ENCODE peak calls at places on chromosomes 13 and 19, in four cellular contexts. V is left ventricle myocardium inferior, Q is HL-60, F is uterus. P is an unnamed sample.
A peak's percentile ranks its signal among the peaks of the same experiment; 100 is the strongest.

GRCh38 chr19:40697007-40697406 is 6.6 kb upstream of the NUMBL start:
- DNase-seq in Q (no peak), F (no peak), V (no peak), P (no peak)

GRCh38 chr13:79451500-79451962 is 29.4 kb upstream of the NDFIP2 start:
- DNase-seq in F (no peak), V (no peak), Q (peak; percentile 91), P (peak; percentile 76)

GRCh38 chr13:31773538-31773937 is 34.2 kb downstream of the RXFP2 start:
- DNase-seq in Q (no peak), F (no peak), V (no peak), P (no peak)

GRCh38 chr13:113902956-113903355 is 39.1 kb upstream of the GAS6 start:
- DNase-seq in Q (no peak), F (peak; percentile 18), V (no peak), P (no peak)

GRCh38 chr13:67230774-67231480 is 791 bp upstream of the PCDH9 start:
- DNase-seq in V (peak; percentile 51), F (peak; percentile 60), Q (peak; percentile 20), P (no peak)

GRCh38 chr13:83378901-83379300 is 503.4 kb downstream of the SLITRK1 start:
- DNase-seq in V (no peak), Q (no peak), F (no peak), P (no peak)

GRCh38 chr13:51017516-51017915 is 93.6 kb downstream of the C13orf42 start:
- DNase-seq in V (no peak), Q (no peak), F (no peak), P (no peak)

GRCh38 chr19:49128545-49129237 is 9.3 kb downstream of the PPFIA3 start:
- DNase-seq in V (no peak), Q (no peak), F (no peak), P (no peak)

GRCh38 chr19:35404879-35405622 is 34.2 kb downstream of the GPR42 start:
- DNase-seq in Q (no peak), V (no peak), F (no peak), P (no peak)

GRCh38 chr13:40445557-40445990 is 220.9 kb downstream of the FOXO1 start:
- DNase-seq in Q (no peak), V (peak; percentile 42), F (no peak), P (no peak)

GRCh38 chr13:38386421-38386820 is 36.8 kb downstream of the UFM1 start:
- DNase-seq in F (no peak), V (no peak), Q (no peak), P (no peak)

GRCh38 chr19:41997121-41997850 is 3.3 kb upstream of the ATP1A3 start:
- DNase-seq in Q (peak; percentile 21), V (peak; percentile 47), F (no peak), P (no peak)

GRCh38 chr13:46580362-46580839 is 27.4 kb downstream of the LRCH1 start:
- DNase-seq in F (no peak), V (no peak), Q (no peak), P (no peak)

GRCh38 chr13:110560606-110561334 is 752 bp downstream of the RAB20 start:
- DNase-seq in V (peak; percentile 29), Q (peak; percentile 37), F (no peak), P (no peak)

GRCh38 chr13:30735025-30735967 is at the start of gene ALOX5AP:
- DNase-seq in V (no peak), Q (peak; percentile 94), F (no peak), P (peak; percentile 35)

GRCh38 chr19:29823581-29824330 is 12.0 kb downstream of the CCNE1 start:
- DNase-seq in Q (no peak), V (no peak), F (no peak), P (no peak)

GRCh38 chr19:4577020-4577782 is 17.7 kb upstream of the SEMA6B start:
- DNase-seq in V (no peak), Q (no peak), F (no peak), P (no peak)